ENCODE peak calls at places on chromosome 4, in four cellular contexts. B, F, E and D are unnamed samples.

GRCh38 chr4:10082459-10083272 is 33.9 kb downstream of the WDR1 start:
- DNase-seq in B (no peak), F (no peak), E (no peak), D (peak)

GRCh38 chr4:114015444-114015899 is 36.0 kb upstream of the ARSJ start:
- DNase-seq in B (no peak), F (no peak), E (no peak), D (no peak)

GRCh38 chr4:131531087-131531486 is 1618.0 kb upstream of the PCDH10 start:
- DNase-seq in B (no peak), F (no peak), E (no peak), D (no peak)

GRCh38 chr4:120918092-120918491 is 4.4 kb downstream of the PRDM5 start:
- DNase-seq in B (no peak), F (no peak), E (no peak), D (no peak)

GRCh38 chr4:18689308-18689915 is 667.9 kb upstream of the LCORL start:
- DNase-seq in B (no peak), F (peak), E (peak), D (peak)

GRCh38 chr4:139559692-139560091 is 3.7 kb upstream of the SETD7 start:
- DNase-seq in B (no peak), F (no peak), E (no peak), D (no peak)

GRCh38 chr4:79211490-79211889 is 114.4 kb downstream of the NAA11 start:
- DNase-seq in B (no peak), F (no peak), E (no peak), D (no peak)

GRCh38 chr4:105965183-105965800 is 70.0 kb downstream of the NPNT start:
- DNase-seq in B (no peak), F (no peak), E (no peak), D (no peak)

GRCh38 chr4:53671757-53672156 is 80.5 kb upstream of the LNX1 start:
- DNase-seq in B (no peak), F (no peak), E (no peak), D (no peak)

GRCh38 chr4:128571747-128572146 is 237.8 kb upstream of the JADE1 start:
- DNase-seq in B (no peak), F (no peak), E (no peak), D (no peak)

GRCh38 chr4:23332266-23332665 is 557.6 kb downstream of the PPARGC1A start:
- DNase-seq in B (no peak), F (no peak), E (no peak), D (no peak)

GRCh38 chr4:22987861-22988260 is 295.1 kb downstream of the GBA3 start:
- DNase-seq in B (no peak), F (no peak), E (no peak), D (no peak)

GRCh38 chr4:46274717-46275116 is 115.2 kb downstream of the GABRA2 start:
- DNase-seq in B (no peak), F (no peak), E (peak), D (no peak)

GRCh38 chr4:124414641-124415040 is 297.9 kb downstream of the ANKRD50 start:
- DNase-seq in B (no peak), F (no peak), E (no peak), D (no peak)

GRCh38 chr4:54109226-54110018 is 9.5 kb downstream of the GSX2 start:
- DNase-seq in B (no peak), F (no peak), E (no peak), D (peak)

GRCh38 chr4:184066584-184067300 is 150.9 kb downstream of the ENPP6 start:
- DNase-seq in B (no peak), F (no peak), E (no peak), D (no peak)

GRCh38 chr4:8238515-8239053 is 31.0 kb upstream of the HTRA3 start:
- DNase-seq in B (no peak), F (peak), E (peak), D (peak)

GRCh38 chr4:92304636-92305035 is 870 bp downstream of the GRID2 start:
- DNase-seq in B (no peak), F (no peak), E (no peak), D (peak)

GRCh38 chr4:140697709-140698560 is 58.2 kb downstream of the TBC1D9 start:
- DNase-seq in B (no peak), F (no peak), E (no peak), D (no peak)

GRCh38 chr4:55346851-55347255 is 811 bp downstream of the SRD5A3 start:
- DNase-seq in B (peak), F (no peak), E (no peak), D (no peak)

GRCh38 chr4:149311076-149311475 is 504.6 kb downstream of the IQCM start:
- DNase-seq in B (no peak), F (no peak), E (no peak), D (no peak)

GRCh38 chr4:5158825-5159224 is 107.5 kb downstream of the STK32B start:
- DNase-seq in B (no peak), F (no peak), E (no peak), D (no peak)

GRCh38 chr4:104490770-104491395 is 3.8 kb downstream of the CXXC4 start:
- DNase-seq in B (no peak), F (peak), E (peak), D (peak)

GRCh38 chr4:88320780-88321373 is 36.5 kb upstream of the PPM1K start:
- DNase-seq in B (peak), F (no peak), E (no peak), D (no peak)

GRCh38 chr4:70721747-70722146 is at the start of gene RUFY3:
- DNase-seq in B (no peak), F (no peak), E (no peak), D (no peak)

GRCh38 chr4:45648846-45649245 is 475.0 kb downstream of the GABRG1 start:
- DNase-seq in B (no peak), F (no peak), E (no peak), D (no peak)

GRCh38 chr4:186248643-186249042 is 17.3 kb upstream of the F11 start:
- DNase-seq in B (no peak), F (no peak), E (no peak), D (no peak)

GRCh38 chr4:127936974-127937373 is 28.0 kb downstream of the MFSD8 start:
- DNase-seq in B (no peak), F (no peak), E (no peak), D (no peak)

DNA sequence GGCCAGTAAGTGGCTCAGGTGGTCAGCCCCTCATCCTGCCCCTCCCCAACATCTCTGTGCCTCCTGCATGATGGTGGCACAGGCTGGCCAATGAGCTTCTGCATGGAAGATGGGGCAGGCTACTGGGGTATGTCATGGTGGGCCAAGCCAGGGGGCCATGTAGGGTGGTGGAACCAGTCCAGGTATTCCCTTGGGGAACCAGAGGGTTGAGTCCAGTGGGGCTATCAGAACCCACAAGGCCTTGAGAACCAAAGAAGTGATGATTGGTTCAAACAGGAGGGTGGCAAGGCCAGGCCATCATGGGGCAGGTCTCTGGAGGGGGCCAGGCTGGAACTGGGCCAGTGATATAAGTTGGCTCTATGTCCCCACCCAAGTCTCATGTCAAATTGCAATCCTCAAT is 18.8 kb upstream of the PPP2R2C start:
- DNase-seq in B (no peak), F (no peak), E (no peak), D (no peak)
- TF ChIP-seq ETV6 in B (no peak), F (no peak), E (no peak), D (no peak)

GRCh38 chr4:38145033-38145673 is 185.0 kb downstream of the PTTG2 start:
- DNase-seq in B (no peak), F (no peak), E (no peak), D (no peak)

GRCh38 chr4:38144029-38144428 is 183.8 kb downstream of the PTTG2 start:
- DNase-seq in B (no peak), F (no peak), E (no peak), D (no peak)

GRCh38 chr4:38139187-38139586 is 179.0 kb downstream of the PTTG2 start:
- DNase-seq in B (no peak), F (no peak), E (no peak), D (no peak)

GRCh38 chr4:38140643-38141203 is 180.5 kb downstream of the PTTG2 start:
- DNase-seq in B (no peak), F (no peak), E (peak), D (no peak)

DNA sequence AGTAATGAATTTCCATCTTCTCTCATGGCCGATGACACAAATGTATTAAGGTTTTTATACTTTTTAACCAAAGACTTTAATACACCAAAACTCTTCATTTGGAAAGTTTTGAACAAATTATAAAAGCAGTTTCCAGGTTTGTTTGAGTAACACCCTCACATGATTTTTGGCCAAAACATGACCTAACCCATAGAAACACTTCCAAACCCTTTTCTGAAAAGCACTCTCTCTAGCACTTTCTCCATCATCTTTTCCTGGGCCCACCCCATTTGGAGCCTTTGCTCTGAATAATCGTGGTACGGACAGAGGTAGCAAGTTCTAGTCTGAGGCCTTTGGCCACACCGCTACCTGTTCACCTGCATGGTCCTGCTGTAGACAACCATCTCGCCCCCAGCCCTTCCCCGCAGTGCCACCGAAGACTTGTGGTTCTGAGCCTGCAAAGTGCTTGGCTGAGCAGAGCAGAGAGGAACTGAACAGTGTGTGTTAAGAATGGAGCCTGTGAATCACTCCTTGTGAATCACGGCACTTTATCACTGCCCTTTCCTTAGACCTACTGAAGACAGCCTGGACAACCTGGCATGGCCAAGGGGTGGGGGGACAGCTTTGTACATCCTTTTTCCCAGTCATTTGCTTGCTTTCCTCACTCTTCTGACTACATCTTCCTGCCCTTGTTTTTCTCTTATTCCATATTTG is 181.8 kb downstream of the PTTG2 start:
- DNase-seq in B (no peak), F (no peak), E (no peak), D (no peak)
- TF ChIP-seq ETV6 in B (no peak), F (no peak), E (no peak), D (no peak)

DNA sequence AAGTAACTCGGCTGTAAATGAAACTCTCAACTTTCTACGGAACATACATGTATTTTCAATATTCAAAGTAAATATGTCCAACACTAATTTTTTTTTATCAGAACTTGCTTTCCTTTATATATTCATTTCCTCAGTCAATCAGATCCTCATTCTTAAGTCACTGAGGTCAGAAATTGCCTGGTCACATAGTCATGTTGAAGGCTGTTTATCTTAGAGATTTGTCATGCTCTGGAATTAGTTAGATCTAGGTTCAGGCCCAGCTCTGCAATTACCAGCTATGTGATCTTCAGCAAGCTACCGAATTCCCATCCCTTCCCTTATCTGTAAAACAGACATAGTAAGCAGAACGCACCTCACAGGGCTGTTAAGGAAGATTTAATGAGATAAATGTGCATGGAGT is 228.8 kb downstream of the SPCS3 start:
- DNase-seq in B (no peak), F (no peak), E (no peak), D (no peak)
- TF ChIP-seq ETV6 in B (no peak), F (no peak), E (no peak), D (no peak)

DNA sequence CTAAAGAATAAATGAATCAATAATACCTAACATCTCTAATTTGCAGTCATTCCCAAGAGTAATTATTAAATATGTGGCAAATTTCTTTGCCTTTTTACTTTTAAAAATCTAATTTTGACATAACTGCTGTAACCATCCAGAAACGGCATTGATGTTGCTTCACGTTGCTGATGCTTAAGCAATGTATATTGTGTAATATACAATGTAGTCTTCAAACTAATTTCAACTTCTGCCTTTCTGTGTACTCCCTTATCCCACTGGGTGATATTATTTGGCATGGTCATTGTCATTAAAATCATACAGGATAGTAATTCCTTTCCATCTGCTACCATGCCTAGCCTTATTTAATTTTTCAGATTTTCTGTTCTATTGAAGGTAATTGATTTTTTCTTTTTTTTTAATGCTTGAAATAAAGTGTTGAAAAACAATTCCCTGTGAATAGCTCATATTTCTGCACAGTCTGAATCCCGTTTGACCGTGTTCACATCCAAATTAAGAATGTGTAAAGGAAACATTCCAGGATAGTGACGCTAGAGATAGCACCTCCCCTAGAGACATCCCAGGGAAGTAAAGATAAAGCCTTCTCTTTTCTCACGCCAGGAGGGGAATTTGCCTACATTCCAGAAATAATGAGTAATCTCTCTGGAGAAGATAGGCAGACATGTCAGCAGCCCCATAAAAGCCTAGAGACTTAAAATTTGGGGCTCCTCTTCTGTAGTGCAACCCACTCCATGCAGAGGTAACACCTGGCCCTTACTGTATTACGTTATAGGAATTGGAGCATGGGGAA is 8.6 kb downstream of the FAM200B start:
- DNase-seq in B (no peak), F (no peak), E (peak), D (no peak)
- TF ChIP-seq ETV6 in B (no peak), F (no peak), E (no peak), D (no peak)

DNA sequence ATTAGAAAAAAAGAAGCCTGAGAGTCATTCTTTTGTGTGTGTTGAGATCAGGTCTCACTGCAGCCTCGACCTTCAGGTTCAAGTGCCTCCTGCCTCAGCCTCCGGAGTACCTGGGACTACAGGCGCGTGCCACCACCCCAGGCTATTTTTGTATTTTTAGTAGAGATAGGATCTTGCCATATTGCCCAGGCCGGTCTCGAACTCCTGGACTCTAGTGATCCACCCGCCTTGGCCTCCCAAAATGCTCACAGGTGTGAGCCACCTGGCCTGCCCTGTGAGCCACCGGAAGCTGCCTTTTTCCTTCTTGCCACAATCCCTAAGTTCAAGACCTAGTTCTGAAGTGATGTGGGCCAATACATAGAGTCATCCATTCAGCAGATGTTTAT is 445 bp upstream of the CTSO start:
- DNase-seq in B (no peak), F (no peak), E (no peak), D (no peak)
- TF ChIP-seq ETV6 in B (no peak), F (no peak), E (no peak), D (no peak)

GRCh38 chr4:101103381-101104142 is 243.8 kb downstream of the PPP3CA start:
- DNase-seq in B (no peak), F (no peak), E (no peak), D (no peak)

GRCh38 chr4:101099001-101099400 is 248.3 kb downstream of the PPP3CA start:
- DNase-seq in B (no peak), F (no peak), E (no peak), D (no peak)

GRCh38 chr4:101104264-101105052 is 242.9 kb downstream of the PPP3CA start:
- DNase-seq in B (no peak), F (no peak), E (no peak), D (no peak)

GRCh38 chr4:101101072-101101471 is 246.3 kb downstream of the PPP3CA start:
- DNase-seq in B (no peak), F (no peak), E (no peak), D (no peak)

GRCh38 chr4:101102114-101102752 is 245.1 kb downstream of the PPP3CA start:
- DNase-seq in B (no peak), F (no peak), E (no peak), D (no peak)
- TF ChIP-seq ETV6 in B (no peak), F (no peak), E (no peak), D (no peak)

GRCh38 chr4:234178-234577 is 71.1 kb downstream of the ZNF732 start:
- DNase-seq in B (no peak), F (no peak), E (no peak), D (no peak)
- TF ChIP-seq ETV6 in B (no peak), F (no peak), E (no peak), D (no peak)